ENCODE peak calls at places on chromosome 22, in six cellular contexts. W is breast epithelium, I is endothelial cell of umbilical vein, O is stomach, Y is GM23338, U is HCT116. L is an unnamed sample. For H3K4me1, the result is how much of the 10 kb centered on the place peaks cover.

GRCh38 chr22:45317551-45318167 is 7.9 kb downstream of the FAM118A start:
- DNase-seq in W (peak), I (peak), O (peak), Y (peak), U (no peak), L (no peak)

GRCh38 chr22:19038164-19038546 is 84.1 kb downstream of the DGCR2 start:
- DNase-seq in W (no peak), I (no peak), O (no peak), Y (no peak), U (no peak), L (peak)

GRCh38 chr22:41217553-41218157 is 12.5 kb downstream of the L3MBTL2 start:
- DNase-seq in W (no peak), I (peak), O (peak), Y (peak), U (no peak), L (no peak)

GRCh38 chr22:37529652-37530345 is 10.6 kb upstream of the CARD10 start:
- DNase-seq in W (no peak), I (no peak), O (no peak), Y (no peak), U (no peak), L (no peak)

GRCh38 chr22:29947410-29948387 is 64.7 kb downstream of the MTMR3 start:
- DNase-seq in W (no peak), I (peak), O (no peak), Y (no peak), U (no peak), L (no peak)

GRCh38 chr22:38572065-38572464 is 2.1 kb upstream of the DMC1 start:
- DNase-seq in W (no peak), I (peak), O (no peak), Y (peak), U (peak), L (no peak)

GRCh38 chr22:22060200-22061084 is 77.9 kb upstream of the TOP3B start:
- DNase-seq in W (no peak), I (peak), O (no peak), Y (peak), U (peak), L (peak)

GRCh38 chr22:38697055-38697980 is 3.4 kb downstream of the JOSD1 start:
- DNase-seq in W (no peak), I (peak), O (peak), Y (no peak), U (no peak), L (no peak)

GRCh38 chr22:42196454-42196853 is 65.8 kb upstream of the CYP2D6 start:
- DNase-seq in W (no peak), I (no peak), O (no peak), Y (no peak), U (no peak), L (no peak)

GRCh38 chr22:35326854-35327562 is 27.3 kb downstream of the TOM1 start:
- DNase-seq in W (no peak), I (no peak), O (no peak), Y (no peak), U (no peak), L (peak)

GRCh38 chr22:26406118-26406517 is 22.9 kb upstream of the ASPHD2 start:
- DNase-seq in W (no peak), I (no peak), O (no peak), Y (peak), U (no peak), L (no peak)

GRCh38 chr22:45999379-45999971 is 22.5 kb upstream of the WNT7B start:
- DNase-seq in W (no peak), I (no peak), O (no peak), Y (no peak), U (no peak), L (peak)

GRCh38 chr22:48968201-48968959 is 859.3 kb downstream of the BRD1 start:
- DNase-seq in W (no peak), I (no peak), O (peak), Y (no peak), U (peak), L (peak)

DNA sequence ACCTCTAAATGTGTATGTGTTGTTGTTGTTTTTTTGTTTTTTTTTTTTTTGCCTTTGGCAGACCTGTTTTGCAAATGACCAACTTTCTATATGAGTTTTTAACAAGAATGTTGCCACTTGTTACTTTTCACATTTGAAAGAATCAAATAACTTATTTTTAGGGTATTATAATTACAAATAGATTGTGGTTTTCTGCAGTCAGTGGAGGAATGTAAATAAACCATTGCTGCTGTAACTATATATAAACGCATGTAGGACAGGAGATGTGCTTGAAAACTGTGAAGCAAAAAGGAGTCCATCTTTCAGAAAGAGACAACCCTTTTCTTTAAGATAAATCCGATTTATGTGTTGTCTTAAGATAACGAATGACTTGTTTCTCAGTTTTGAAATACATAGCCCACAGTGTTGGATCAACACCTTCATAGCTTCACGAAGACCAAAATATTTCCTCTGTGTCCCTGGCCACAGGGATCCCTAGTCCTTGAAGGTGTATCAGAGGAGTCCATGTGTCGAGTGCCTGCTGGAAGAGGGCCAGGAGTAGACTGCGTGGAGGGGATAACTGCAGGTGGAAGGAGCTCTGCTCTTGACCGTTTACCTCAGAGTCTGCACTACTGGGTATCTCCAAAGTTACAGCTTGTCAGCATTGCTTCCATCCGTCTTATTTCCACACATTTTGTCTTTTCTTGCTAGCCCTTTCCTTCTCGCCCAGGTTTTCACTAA is 24.7 kb downstream of the TNRC6B start:
- DNase-seq in W (no peak), I (no peak), O (no peak), Y (no peak), U (no peak), L (no peak)
- TF ChIP-seq POLR2AphosphoS5 in W (no peak), I (no peak), O (no peak), Y (no peak), U (no peak), L (no peak)

GRCh38 chr22:31625257-31625640 is 36.8 kb downstream of the PISD start:
- DNase-seq in W (no peak), I (no peak), O (no peak), Y (no peak), U (no peak), L (no peak)

GRCh38 chr22:31625661-31626426 is 36.2 kb downstream of the PISD start:
- DNase-seq in W (peak), I (peak), O (peak), Y (peak), U (no peak), L (peak)

GRCh38 chr22:31628362-31628761 is 33.7 kb downstream of the PISD start:
- DNase-seq in W (no peak), I (no peak), O (no peak), Y (no peak), U (no peak), L (no peak)

GRCh38 chr22:31627223-31627731 is 34.7 kb downstream of the PISD start:
- DNase-seq in W (no peak), I (peak), O (peak), Y (no peak), U (no peak), L (peak)

GRCh38 chr22:31626427-31627150 is 35.4 kb downstream of the PISD start:
- DNase-seq in W (no peak), I (no peak), O (peak), Y (no peak), U (no peak), L (no peak)
- H3K27ac ChIP-seq in W (peak), I (peak), O (peak), Y (peak), U (peak), L (peak)

GRCh38 chr22:50301581-50301991 is 5.9 kb downstream of the PLXNB2 start:
- DNase-seq in W (no peak), I (no peak), O (peak), Y (no peak), U (no peak), L (no peak)

GRCh38 chr22:50298937-50299656 is 8.3 kb downstream of the PLXNB2 start:
- DNase-seq in W (no peak), I (no peak), O (peak), Y (peak), U (no peak), L (no peak)

GRCh38 chr22:50302041-50302541 is 5.4 kb downstream of the PLXNB2 start:
- DNase-seq in W (no peak), I (no peak), O (peak), Y (no peak), U (no peak), L (no peak)

GRCh38 chr22:50299724-50300619 is 7.5 kb downstream of the PLXNB2 start:
- DNase-seq in W (no peak), I (no peak), O (peak), Y (peak), U (no peak), L (no peak)

DNA sequence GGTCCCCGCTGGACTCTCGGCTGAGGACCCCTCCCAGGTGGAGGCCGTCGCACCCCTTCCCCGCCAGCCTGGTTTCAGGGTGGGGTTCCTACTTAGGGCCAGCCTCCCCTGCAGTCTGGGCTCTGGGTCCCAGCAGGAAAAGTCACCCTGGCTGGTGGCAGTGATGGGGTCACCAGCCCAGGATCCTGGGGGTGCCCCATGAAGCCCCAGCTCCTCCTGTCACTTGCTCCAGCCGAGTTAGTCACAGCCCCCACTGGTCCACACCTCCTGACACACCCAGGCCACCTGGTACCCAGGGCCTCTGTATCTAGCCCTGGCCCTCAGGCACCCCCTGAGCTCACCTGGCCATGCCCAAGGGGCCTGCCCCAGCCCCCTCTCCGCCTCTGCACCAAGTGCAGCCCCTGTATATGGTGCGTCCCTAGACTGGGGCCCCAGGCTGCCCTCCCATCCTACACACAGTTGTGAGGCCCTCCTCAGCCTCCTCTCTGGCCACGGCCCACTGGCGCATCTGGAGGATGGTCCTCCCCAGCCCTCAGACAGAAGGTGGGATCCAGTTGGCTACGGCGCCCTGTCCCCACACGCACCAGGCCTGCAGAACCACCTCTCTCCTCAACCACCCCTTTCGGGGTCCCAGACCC is 6.7 kb downstream of the PLXNB2 start:
- DNase-seq in W (no peak), I (no peak), O (peak), Y (no peak), U (no peak), L (no peak)
- H3K4me1 ChIP-seq in W (half or more), I (under half), O (half or more), Y (under half), U (half or more), L (half or more)

GRCh38 chr22:36384766-36385400 is 2.9 kb downstream of the MYH9 start:
- DNase-seq in W (no peak), I (peak), O (no peak), Y (peak), U (no peak), L (no peak)
- TF ChIP-seq POLR2AphosphoS5 in W (peak), I (no peak), O (peak), Y (no peak), U (peak), L (no peak)

DNA sequence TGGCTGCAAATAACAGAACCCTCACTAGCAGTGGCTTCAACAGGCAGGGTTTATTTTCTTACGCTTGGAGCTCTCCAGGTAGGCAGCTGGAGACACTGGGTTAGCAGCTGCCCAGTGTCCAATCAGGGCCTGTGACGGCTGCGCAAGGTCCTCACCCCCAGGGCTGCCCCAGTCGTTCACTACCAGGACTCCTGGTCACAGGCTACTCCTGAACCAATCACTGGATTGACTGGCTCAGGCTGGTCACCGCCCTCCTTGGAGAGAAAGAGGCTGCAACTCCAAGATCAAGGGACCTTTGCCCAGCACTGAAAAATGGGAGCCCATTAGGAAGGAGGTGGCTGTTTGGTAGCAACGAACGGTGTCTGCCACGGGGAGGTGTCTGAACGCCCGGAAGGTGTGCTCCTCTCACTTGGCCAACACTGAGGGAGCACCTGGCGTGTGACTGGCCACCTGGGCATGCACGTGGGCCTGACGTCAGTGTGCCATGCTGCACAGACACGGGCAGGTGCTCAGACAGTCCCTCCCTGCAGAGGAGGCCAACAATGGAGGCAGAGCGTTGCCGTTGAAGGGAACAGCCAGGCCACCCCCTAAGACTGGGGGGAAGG is 5.1 kb downstream of the ARSA start:
- DNase-seq in W (peak), I (no peak), O (peak), Y (no peak), U (peak), L (peak)
- H3K27ac ChIP-seq in W (peak), I (no peak), O (peak), Y (no peak), U (peak), L (peak)